ENCODE peak calls at places on chromosomes 7 and 10, in four cellular contexts. P is ovary, Y is GM12878, F is sigmoid colon. M is an unnamed sample.

GRCh38 chr10:79239930-79240713 is 107.1 kb upstream of the PPIF start:
- DNase-seq in F (no peak), P (peak; percentile 36), Y (no peak), M (no peak)

GRCh38 chr10:69567920-69568319 is 5.3 kb downstream of the NEUROG3 start:
- DNase-seq in Y (no peak), F (no peak), P (no peak), M (peak; percentile 15)

GRCh38 chr7:118195837-118196474 is 12.0 kb downstream of the LSM8 start:
- DNase-seq in Y (no peak), F (no peak), P (peak; percentile 50), M (peak; percentile 51)

GRCh38 chr7:158649279-158649678 is 55.3 kb downstream of the NCAPG2 start:
- DNase-seq in Y (no peak), F (no peak), P (no peak), M (no peak)

GRCh38 chr7:118245267-118246040 is 20.9 kb downstream of the ANKRD7 start:
- DNase-seq in F (no peak), P (no peak), Y (no peak), M (no peak)

GRCh38 chr10:106540606-106541005 is 623.9 kb downstream of the SORCS1 start:
- DNase-seq in F (no peak), P (no peak), Y (no peak), M (no peak)

GRCh38 chr7:47446871-47447466 is 134.9 kb downstream of the TNS3 start:
- DNase-seq in Y (no peak), P (no peak), F (no peak), M (no peak)

GRCh38 chr10:48464871-48465736 is 139.8 kb downstream of the ARHGAP22 start:
- DNase-seq in Y (no peak), P (peak; percentile 48), F (no peak), M (no peak)

GRCh38 chr7:115704884-115705283 is 325.7 kb downstream of the TFEC start:
- DNase-seq in F (no peak), P (no peak), Y (no peak), M (no peak)

GRCh38 chr7:115709664-115710063 is 320.9 kb downstream of the TFEC start:
- DNase-seq in F (no peak), P (no peak), Y (no peak), M (no peak)

GRCh38 chr7:115707684-115708341 is 322.8 kb downstream of the TFEC start:
- DNase-seq in Y (no peak), P (no peak), F (no peak), M (no peak)

GRCh38 chr7:115707236-115707635 is 323.3 kb downstream of the TFEC start:
- DNase-seq in F (no peak), P (no peak), Y (no peak), M (peak; percentile 14)
- TF ChIP-seq CTCF in F (no peak), P (no peak), Y (peak; percentile 33), M (peak; percentile 38)

GRCh38 chr10:89390875-89391576 is 1.4 kb upstream of the IFIT1 start:
- DNase-seq in P (no peak), F (no peak), Y (no peak), M (no peak)

GRCh38 chr10:89392974-89393373 is 551 bp downstream of the IFIT1 start:
- DNase-seq in Y (no peak), P (no peak), F (peak; percentile 81), M (peak; percentile 28)

GRCh38 chr10:89389254-89389653 is 3.2 kb upstream of the IFIT1 start:
- DNase-seq in Y (no peak), F (no peak), P (no peak), M (no peak)

GRCh38 chr10:89393898-89394297 is 1.5 kb downstream of the IFIT1 start:
- DNase-seq in Y (no peak), F (no peak), P (no peak), M (no peak)

GRCh38 chr10:89391882-89392756 is at the start of gene IFIT1:
- DNase-seq in P (peak; percentile 34), F (peak; percentile 81), Y (peak; percentile 80), M (peak; percentile 59)
- TF ChIP-seq POLR2A in P (no peak), F (peak; percentile 53), Y (peak; percentile 63), M (no peak)

GRCh38 chr10:126037946-126038345 is 141.6 kb downstream of the FANK1 start:
- DNase-seq in F (no peak), P (no peak), Y (no peak), M (no peak)

GRCh38 chr10:126042906-126043305 is 146.5 kb downstream of the FANK1 start:
- DNase-seq in F (no peak), Y (no peak), P (no peak), M (no peak)

GRCh38 chr10:126042354-126042753 is 146.0 kb downstream of the FANK1 start:
- DNase-seq in F (no peak), P (no peak), Y (no peak), M (no peak)

GRCh38 chr10:126041804-126042231 is 145.5 kb downstream of the FANK1 start:
- DNase-seq in P (no peak), Y (peak; percentile 95), F (peak; percentile 84), M (peak; percentile 71)

GRCh38 chr10:126043389-126043788 is 147.0 kb downstream of the FANK1 start:
- DNase-seq in P (no peak), Y (no peak), F (no peak), M (no peak)
- TF ChIP-seq EP300 in P (no peak), Y (no peak), F (no peak), M (no peak)

DNA sequence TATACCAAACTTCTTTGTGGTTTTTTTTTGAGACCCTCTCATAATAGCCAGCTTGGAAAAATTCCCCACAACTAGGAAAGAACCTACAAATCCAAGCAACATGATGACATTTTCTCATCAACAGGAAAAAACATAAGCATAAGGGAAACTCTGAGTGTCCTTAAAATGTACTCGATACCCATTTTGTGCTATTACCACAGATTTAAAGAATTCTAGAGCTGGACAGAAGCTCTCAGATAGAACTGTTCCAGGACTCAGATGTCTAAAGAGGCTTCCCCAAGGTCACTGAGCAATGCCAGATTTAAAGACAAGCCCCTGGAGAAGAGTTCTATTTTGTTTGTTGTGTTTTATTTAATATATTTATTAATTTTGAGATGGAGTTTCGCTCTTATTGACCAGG is 214.9 kb upstream of the KLF14 start:
- DNase-seq in P (no peak), F (no peak), Y (no peak), M (no peak)
- TF ChIP-seq CTCF in P (no peak), F (no peak), Y (no peak), M (no peak)